ENCODE peak calls at places on chromosomes 11 and 22, in six cellular contexts. E is activated CD4-positive, alpha-beta T cell treated with anti-CD3 and anti-CD28 coated beads for 24 hours; D is cardiac septum; N is activated T-cell treated with anti-CD3 and anti-CD28 coated beads for 4 hours; L is stimulated activated CD4-positive, alpha-beta T cell treated with anti-CD3 and anti-CD28 coated beads, Interleukin-1b, Interleukin-23, amount 100 ng/mL, for 1 hour; T is MCF 10A. F is an unnamed sample.

GRCh38 chr22:47565607-47566006 is 803.2 kb downstream of the TBC1D22A start:
- DNase-seq in E (no peak), D (no peak), N (no peak), L (no peak), T (no peak), F (no peak)

GRCh38 chr11:2892215-2893020 is 6.8 kb upstream of the CDKN1C start:
- DNase-seq in E (peak; percentile 55), D (no peak), N (peak; percentile 52), L (peak; percentile 47), T (peak; percentile 28), F (peak; percentile 69)

GRCh38 chr11:19868281-19868821 is 155.7 kb downstream of the NAV2 start:
- DNase-seq in E (no peak), D (peak; percentile 83), N (no peak), L (no peak), T (peak; percentile 100), F (no peak)

GRCh38 chr11:77171885-77172665 is 44.0 kb downstream of the MYO7A start:
- DNase-seq in E (no peak), D (no peak), N (no peak), L (no peak), T (no peak), F (no peak)

GRCh38 chr11:82775736-82776346 is 42.2 kb upstream of the FAM181B start:
- DNase-seq in E (no peak), D (no peak), N (peak; percentile 6), L (no peak), T (peak; percentile 76), F (no peak)

GRCh38 chr11:121961228-121961860 is 154.7 kb downstream of the BLID start:
- DNase-seq in E (no peak), D (no peak), N (no peak), L (no peak), T (no peak), F (no peak)

GRCh38 chr11:117992136-117992535 is 5.9 kb downstream of the IL10RA start:
- DNase-seq in E (no peak), D (no peak), N (no peak), L (no peak), T (no peak), F (no peak)

GRCh38 chr11:83403990-83404389 is 117.8 kb upstream of the CCDC90B start:
- DNase-seq in E (no peak), D (no peak), N (no peak), L (no peak), T (no peak), F (no peak)

GRCh38 chr22:40107756-40108437 is 69.8 kb upstream of the TNRC6B start:
- DNase-seq in E (peak; percentile 8), D (no peak), N (no peak), L (no peak), T (peak; percentile 36), F (no peak)

GRCh38 chr22:42803454-42803853 is 53.6 kb downstream of the ARFGAP3 start:
- DNase-seq in E (no peak), D (no peak), N (no peak), L (no peak), T (no peak), F (no peak)

GRCh38 chr11:77695417-77695816 is 57.8 kb upstream of the CLNS1A start:
- DNase-seq in E (no peak), D (no peak), N (no peak), L (no peak), T (no peak), F (no peak)

GRCh38 chr11:94938399-94939055 is 34.8 kb downstream of the CWC15 start:
- DNase-seq in E (no peak), D (peak; percentile 89), N (no peak), L (no peak), T (peak; percentile 30), F (no peak)

GRCh38 chr22:24054356-24054755 is 43.3 kb downstream of the CABIN1 start:
- DNase-seq in E (no peak), D (peak; percentile 24), N (no peak), L (no peak), T (no peak), F (no peak)

GRCh38 chr22:20464096-20464614 is 26.5 kb upstream of the SCARF2 start:
- DNase-seq in E (peak; percentile 26), D (no peak), N (peak; percentile 36), L (peak; percentile 16), T (no peak), F (no peak)

GRCh38 chr11:68039526-68040086 is 781 bp downstream of the TCIRG1 start:
- DNase-seq in E (no peak), D (no peak), N (no peak), L (no peak), T (no peak), F (no peak)

GRCh38 chr11:110075822-110076208 is 17.4 kb upstream of the ZC3H12C start:
- DNase-seq in E (no peak), D (no peak), N (no peak), L (no peak), T (no peak), F (no peak)

F was measured in NCI-H1930.